ENCODE peak calls at places on chromosome X, in four cellular contexts. E is HepG2, Y is HCT116, T is K562. P is an unnamed sample.

GRCh38 chrX:100731441-100732281 is at the start of gene SYTL4:
- DNase-seq in T (peak), Y (peak), E (no peak), P (peak)

GRCh38 chrX:101230636-101231035 is 11.1 kb downstream of the DRP2 start:
- DNase-seq in T (no peak), Y (no peak), E (no peak), P (no peak)

GRCh38 chrX:72685810-72686465 is 28.2 kb downstream of the PHKA1 start:
- DNase-seq in E (no peak), T (no peak), Y (peak), P (peak)

GRCh38 chrX:101823236-101823635 is 108.6 kb downstream of the ZMAT1 start:
- DNase-seq in E (no peak), Y (no peak), T (no peak), P (no peak)

GRCh38 chrX:104343408-104344129 is 88.8 kb upstream of the ESX1 start:
- DNase-seq in Y (peak), T (peak), E (peak), P (peak)

GRCh38 chrX:141652315-141652714 is 46.2 kb downstream of the SPANXD start:
- DNase-seq in Y (no peak), E (no peak), T (no peak), P (no peak)

GRCh38 chrX:150690126-150690525 is 3.1 kb upstream of the MTMR1 start:
- DNase-seq in T (no peak), Y (peak), E (no peak), P (no peak)

GRCh38 chrX:9327747-9328145 is 137.1 kb upstream of the TBL1X start:
- DNase-seq in T (no peak), Y (no peak), E (no peak), P (no peak)

GRCh38 chrX:137569470-137569891 is 3.6 kb downstream of the ZIC3 start:
- DNase-seq in Y (no peak), E (no peak), T (no peak), P (no peak)

GRCh38 chrX:130378008-130378669 is 7.3 kb downstream of the GPR119 start:
- DNase-seq in E (no peak), Y (no peak), T (no peak), P (no peak)

GRCh38 chrX:129984196-129984962 is 1.9 kb downstream of the BCORL1 start:
- DNase-seq in T (peak), Y (no peak), E (no peak), P (no peak)

GRCh38 chrX:40096395-40097091 is 1.2 kb downstream of the BCOR start:
- DNase-seq in E (no peak), T (no peak), Y (no peak), P (no peak)

GRCh38 chrX:153688900-153689590 is 1.3 kb downstream of the SLC6A8 start:
- DNase-seq in E (no peak), T (peak), Y (no peak), P (peak)

GRCh38 chrX:69120476-69120875 is 44.8 kb downstream of the PJA1 start:
- DNase-seq in T (no peak), E (no peak), Y (no peak), P (no peak)

GRCh38 chrX:4850312-4850711 is 1136.9 kb upstream of the PRKX start:
- DNase-seq in T (no peak), Y (no peak), E (no peak), P (no peak)

GRCh38 chrX:140360284-140360683 is 144.6 kb downstream of the SOX3 start:
- DNase-seq in T (no peak), E (no peak), Y (no peak), P (no peak)

GRCh38 chrX:105822138-105823091 is at the start of gene NRK:
- DNase-seq in T (no peak), Y (no peak), E (no peak), P (no peak)

GRCh38 chrX:122552291-122552800 is 631.7 kb upstream of the GRIA3 start:
- DNase-seq in Y (no peak), T (no peak), E (no peak), P (no peak)

GRCh38 chrX:69116077-69116476 is 49.2 kb downstream of the PJA1 start:
- DNase-seq in T (no peak), Y (no peak), E (no peak), P (no peak)

GRCh38 chrX:30308263-30309138 is 689 bp downstream of the NR0B1 start:
- DNase-seq in T (no peak), Y (no peak), E (no peak), P (no peak)

GRCh38 chrX:66200855-66201795 is 37.1 kb downstream of the HEPH start:
- DNase-seq in Y (no peak), E (no peak), T (no peak), P (no peak)

GRCh38 chrX:153727108-153727931 is 2.7 kb downstream of the ABCD1 start:
- DNase-seq in T (no peak), E (peak), Y (no peak), P (peak)

GRCh38 chrX:86102341-86102740 is 45.9 kb upstream of the DACH2 start:
- DNase-seq in T (no peak), Y (no peak), E (no peak), P (no peak)
- TF ChIP-seq JUND in T (no peak), Y (no peak), E (no peak), P (no peak)

GRCh38 chrX:119419146-119419545 is 20.0 kb downstream of the SLC25A43 start:
- DNase-seq in E (peak), T (no peak), Y (no peak), P (no peak)
- TF ChIP-seq JUND in E (no peak), T (no peak), Y (no peak), P (no peak)

DNA sequence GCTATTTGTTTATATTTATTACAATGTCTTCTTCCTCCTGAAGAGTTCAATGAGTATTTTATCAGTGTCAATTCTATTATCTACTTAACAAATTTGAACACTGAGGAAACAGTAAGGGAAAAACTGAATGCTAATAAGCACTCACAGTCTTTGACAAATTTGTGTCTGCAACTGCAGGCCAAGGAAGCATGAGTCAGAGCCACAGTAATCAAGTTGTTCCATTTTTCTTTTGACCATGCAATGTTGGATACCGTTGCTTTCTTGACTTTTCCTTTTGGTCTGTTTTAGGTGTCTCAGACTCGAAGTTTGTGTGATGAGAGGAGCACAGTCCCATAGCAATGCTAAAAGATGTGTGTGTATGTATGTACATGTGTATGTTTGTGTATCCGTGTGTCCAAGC is 359.6 kb downstream of the IL1RAPL1 start:
- DNase-seq in E (no peak), Y (no peak), T (no peak), P (no peak)
- TF ChIP-seq JUND in E (no peak), Y (no peak), T (no peak), P (no peak)

DNA sequence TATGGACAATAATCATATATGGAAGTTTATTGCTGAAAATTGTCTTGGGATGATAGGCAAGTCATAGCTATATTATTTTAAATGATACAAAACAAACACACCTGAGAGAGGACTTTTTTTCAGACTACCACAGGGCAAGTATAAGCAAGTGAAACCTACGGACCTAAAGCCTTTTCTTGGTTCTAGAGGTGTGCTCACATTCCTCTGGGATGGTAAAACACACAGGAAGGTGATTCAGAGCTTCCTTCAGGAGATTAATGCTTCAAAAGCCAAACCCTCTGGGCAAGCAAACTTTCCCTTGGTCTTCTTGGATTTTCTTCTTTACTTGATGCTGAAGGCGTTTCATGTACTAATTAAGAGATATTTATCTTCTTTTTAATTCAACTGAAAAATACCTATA is 60.1 kb upstream of the ACSL4 start:
- DNase-seq in T (no peak), Y (no peak), E (no peak), P (no peak)
- TF ChIP-seq JUND in T (no peak), Y (no peak), E (no peak), P (no peak)

GRCh38 chrX:131845201-131845600 is 177.9 kb upstream of the STK26 start:
- DNase-seq in Y (no peak), T (no peak), E (no peak), P (no peak)

GRCh38 chrX:131840799-131841495 is 182.2 kb upstream of the STK26 start:
- DNase-seq in T (no peak), E (no peak), Y (no peak), P (no peak)

GRCh38 chrX:131845771-131846170 is 177.3 kb upstream of the STK26 start:
- DNase-seq in E (no peak), Y (no peak), T (no peak), P (no peak)

GRCh38 chrX:131843996-131844395 is 179.1 kb upstream of the STK26 start:
- DNase-seq in Y (no peak), E (no peak), T (no peak), P (no peak)

DNA sequence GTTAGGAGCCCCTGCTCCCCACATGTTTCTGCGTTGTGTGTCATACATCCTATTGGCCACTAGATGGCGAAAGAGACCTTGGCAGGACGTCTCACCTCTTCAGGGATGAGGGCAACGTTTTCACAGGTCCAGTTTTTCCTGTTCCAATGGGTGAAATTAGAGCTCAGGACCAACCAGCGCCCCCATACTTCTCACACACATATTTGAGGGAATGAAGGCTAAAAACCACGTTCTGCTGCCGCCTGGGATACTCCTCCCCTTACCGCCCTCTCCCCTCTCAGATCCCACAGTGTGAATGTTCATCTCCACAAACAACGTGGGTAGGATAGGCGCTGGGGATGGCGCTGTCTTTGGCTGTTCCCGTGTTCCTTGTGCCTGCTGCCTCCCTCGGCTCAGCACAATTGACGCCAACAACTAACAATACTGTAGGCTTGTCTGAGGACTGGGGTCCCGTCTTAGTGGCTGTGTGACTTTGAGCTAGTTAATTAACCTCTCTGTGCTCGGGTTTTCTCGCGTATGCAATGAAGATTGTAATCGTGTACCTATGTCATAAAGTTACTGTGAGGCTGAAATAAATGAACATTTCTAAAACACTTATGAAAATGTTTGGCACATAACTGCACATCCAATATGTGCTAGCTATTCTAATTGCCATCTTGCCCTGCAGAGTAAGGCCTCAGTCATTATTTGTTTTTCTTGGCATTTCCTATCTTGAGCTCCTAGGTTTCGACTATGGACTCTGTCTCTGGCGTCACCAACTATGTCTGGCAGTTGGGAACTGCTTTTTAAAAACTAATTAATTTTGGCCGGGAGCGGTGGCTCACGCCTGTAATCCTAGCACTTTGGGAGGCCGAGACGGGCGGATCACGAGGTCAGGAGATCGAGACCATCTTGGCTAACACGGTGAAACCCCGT is 181.3 kb upstream of the STK26 start:
- DNase-seq in T (peak), E (peak), Y (peak), P (peak)
- TF ChIP-seq JUND in T (no peak), E (no peak), Y (no peak), P (no peak)

GRCh38 chrX:46381630-46382029 is 163.6 kb downstream of the ZNF674 start:
- DNase-seq in Y (peak), T (peak), E (peak), P (peak)
- TF ChIP-seq JUND in Y (no peak), T (no peak), E (no peak), P (no peak)

P was measured in T47D.